ENCODE peak calls at places on chromosomes 6 and 20, in ten cellular contexts. Y is suprapubic skin, R is upper lobe of right lung, X is heart right ventricle, E is kidney, U is psoas muscle, F is GM12878, J is caudate nucleus, N is left ventricle myocardium inferior, G is heart left ventricle. O is an unnamed sample.

GRCh38 chr6:96851858-96852257 is 14.6 kb upstream of the GPR63 start:
- DNase-seq in Y (no peak), R (no peak), X (no peak), E (no peak), U (no peak), F (no peak), J (no peak), N (no peak), G (no peak), O (no peak)

GRCh38 chr20:3911956-3912355 is 22.8 kb downstream of the PANK2 start:
- DNase-seq in Y (no peak), R (no peak), X (no peak), E (no peak), U (no peak), F (no peak), J (peak), N (peak), G (no peak), O (no peak)

GRCh38 chr6:16292942-16293341 is 54.6 kb downstream of the GMPR start:
- DNase-seq in Y (no peak), R (no peak), X (no peak), E (no peak), U (no peak), F (no peak), J (no peak), N (no peak), G (no peak), O (no peak)

GRCh38 chr6:142242269-142242668 is 59.5 kb upstream of the ADGRG6 start:
- DNase-seq in Y (no peak), R (no peak), X (no peak), E (no peak), U (no peak), F (no peak), J (no peak), N (no peak), G (no peak), O (no peak)

GRCh38 chr6:71965404-71965803 is 79.1 kb downstream of the RIMS1 start:
- DNase-seq in Y (no peak), R (no peak), X (no peak), E (no peak), U (no peak), F (no peak), J (peak), N (no peak), G (no peak), O (no peak)

GRCh38 chr6:17289491-17290106 is 8.4 kb downstream of the RBM24 start:
- DNase-seq in Y (no peak), R (peak), X (peak), E (no peak), U (peak), F (no peak), J (no peak), N (peak), G (no peak), O (peak)

GRCh38 chr20:41638459-41638858 is 20.3 kb upstream of the CHD6 start:
- DNase-seq in Y (no peak), R (no peak), X (no peak), E (no peak), U (no peak), F (no peak), J (no peak), N (no peak), G (no peak), O (no peak)

GRCh38 chr20:20859510-20859909 is 147.1 kb upstream of the RALGAPA2 start:
- DNase-seq in Y (no peak), R (no peak), X (no peak), E (no peak), U (no peak), F (no peak), J (no peak), N (no peak), G (no peak), O (no peak)

GRCh38 chr6:110357696-110358535 is at the start of gene METTL24:
- DNase-seq in Y (no peak), R (no peak), X (peak), E (peak), U (no peak), F (no peak), J (no peak), N (no peak), G (no peak), O (no peak)

GRCh38 chr6:108685970-108686369 is 125.3 kb downstream of the FOXO3 start:
- DNase-seq in Y (no peak), R (no peak), X (no peak), E (no peak), U (no peak), F (no peak), J (no peak), N (no peak), G (no peak), O (no peak)

GRCh38 chr6:165847407-165848098 is 184.5 kb upstream of the PDE10A start:
- DNase-seq in Y (no peak), R (no peak), X (no peak), E (no peak), U (no peak), F (no peak), J (no peak), N (no peak), G (peak), O (no peak)

GRCh38 chr6:22095886-22096285 is 200.9 kb downstream of the PRL start:
- DNase-seq in Y (no peak), R (no peak), X (no peak), E (no peak), U (no peak), F (no peak), J (no peak), N (no peak), G (no peak), O (no peak)

GRCh38 chr6:150282806-150283205 is 86.0 kb upstream of the IYD start:
- DNase-seq in Y (no peak), R (no peak), X (no peak), E (no peak), U (no peak), F (no peak), J (no peak), N (no peak), G (no peak), O (no peak)

GRCh38 chr20:33065785-33066184 is 12.1 kb downstream of the BPIFB3 start:
- DNase-seq in Y (no peak), R (no peak), X (no peak), E (no peak), U (no peak), F (no peak), J (no peak), N (no peak), G (no peak), O (no peak)

GRCh38 chr20:62892348-62893304 is 31.0 kb upstream of the TCFL5 start:
- DNase-seq in Y (no peak), R (no peak), X (no peak), E (no peak), U (no peak), F (no peak), J (peak), N (peak), G (no peak), O (no peak)

DNA sequence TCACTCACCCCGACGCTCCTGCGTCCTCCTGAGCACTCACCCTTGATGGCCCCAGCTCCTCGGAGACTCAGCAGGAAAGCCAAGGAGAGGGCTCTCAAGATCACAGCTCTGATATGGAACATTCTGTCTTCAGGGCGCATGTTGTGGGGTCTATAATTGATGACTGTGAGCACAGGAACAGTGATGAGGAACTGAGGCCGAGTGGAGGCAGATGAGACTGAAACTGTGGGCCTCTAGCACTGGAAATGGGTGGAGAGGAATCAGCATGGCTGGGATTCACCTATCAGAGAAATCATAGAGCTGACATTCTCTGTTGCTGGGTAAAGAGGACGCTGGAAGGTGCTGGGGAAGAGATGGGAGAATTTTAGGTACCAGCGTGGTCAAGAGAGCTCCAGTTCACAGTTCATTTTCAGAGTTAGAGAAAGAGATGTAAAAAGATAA is at the start of gene HLA-DPA1:
- DNase-seq in Y (no peak), R (no peak), X (no peak), E (no peak), U (no peak), F (peak), J (no peak), N (no peak), G (no peak), O (no peak)
- H3K27ac ChIP-seq in Y (no peak), R (peak), X (peak), E (no peak), U (no peak), F (peak), J (no peak), N (peak), G (peak), O (no peak)

GRCh38 chr6:167831281-167831680 is 4.6 kb downstream of the AFDN start:
- DNase-seq in Y (no peak), R (no peak), X (no peak), E (no peak), U (no peak), F (no peak), J (no peak), N (no peak), G (no peak), O (no peak)

GRCh38 chr6:167836722-167837121 is 10.0 kb downstream of the AFDN start:
- DNase-seq in Y (no peak), R (no peak), X (no peak), E (no peak), U (no peak), F (no peak), J (no peak), N (no peak), G (no peak), O (no peak)

GRCh38 chr6:167832497-167833395 is 6.0 kb downstream of the AFDN start:
- DNase-seq in Y (no peak), R (no peak), X (no peak), E (no peak), U (no peak), F (peak), J (no peak), N (no peak), G (no peak), O (no peak)

GRCh38 chr6:167835260-167835659 is 8.5 kb downstream of the AFDN start:
- DNase-seq in Y (no peak), R (no peak), X (no peak), E (no peak), U (no peak), F (no peak), J (no peak), N (no peak), G (no peak), O (no peak)

DNA sequence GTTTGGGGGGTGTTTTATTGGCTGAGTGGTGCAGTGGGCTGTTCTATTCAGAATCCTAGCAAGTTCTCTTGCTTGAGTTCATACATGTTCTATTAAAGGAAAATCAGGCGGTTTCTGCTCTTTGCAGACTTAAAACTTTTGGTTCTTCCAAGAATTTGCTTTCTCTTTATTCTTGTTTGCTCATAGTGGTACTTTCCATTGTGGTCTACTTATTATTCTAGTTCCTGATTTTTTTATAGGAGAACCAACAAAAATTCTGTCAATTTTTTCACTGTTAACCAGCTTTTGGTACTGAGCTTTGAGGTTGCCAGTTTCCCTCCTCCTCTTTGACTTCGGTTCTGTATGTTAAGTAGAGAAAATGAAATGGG is 6.7 kb downstream of the AFDN start:
- DNase-seq in Y (no peak), R (no peak), X (no peak), E (no peak), U (no peak), F (no peak), J (no peak), N (no peak), G (no peak), O (no peak)
- H3K27ac ChIP-seq in Y (no peak), R (peak), X (no peak), E (peak), U (no peak), F (peak), J (no peak), N (no peak), G (no peak), O (no peak)

DNA sequence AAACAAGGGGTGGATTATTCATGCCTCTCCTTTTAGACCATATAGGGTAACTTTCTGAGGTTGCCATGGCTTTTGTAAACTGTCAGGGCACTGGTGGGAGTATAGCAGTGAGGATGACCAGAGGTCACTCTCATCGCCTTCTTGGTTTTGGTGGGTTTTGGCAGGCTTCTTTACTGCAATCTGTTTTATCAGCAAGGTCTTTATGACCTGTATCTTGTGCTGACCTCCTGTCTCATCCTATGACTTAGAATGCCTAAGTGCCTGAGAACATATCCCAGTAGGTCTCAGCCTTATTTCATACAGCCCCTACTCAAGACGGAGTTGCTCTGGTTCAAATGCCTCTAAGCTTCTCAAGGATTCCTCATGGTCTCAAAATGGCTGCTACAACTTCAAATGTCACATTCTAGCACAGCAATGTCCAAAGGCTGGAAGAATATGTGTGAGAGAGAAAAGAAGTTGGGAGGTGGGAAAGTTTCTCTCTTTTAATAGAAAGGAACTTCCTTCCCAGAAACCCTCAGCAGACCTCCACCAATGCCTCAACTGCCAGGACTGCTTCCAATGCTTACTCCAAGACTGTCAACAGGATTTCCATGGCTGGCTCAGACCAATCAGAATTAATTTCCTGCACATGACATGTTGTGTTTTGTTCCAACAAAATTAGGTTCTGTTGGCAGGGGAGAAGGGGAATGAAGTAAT is 46.6 kb upstream of the SLC9A8 start:
- DNase-seq in Y (no peak), R (no peak), X (no peak), E (no peak), U (no peak), F (no peak), J (no peak), N (no peak), G (no peak), O (no peak)
- H3K27ac ChIP-seq in Y (no peak), R (peak), X (peak), E (no peak), U (peak), F (no peak), J (no peak), N (peak), G (no peak), O (no peak)

GRCh38 chr6:123812621-123813020 is 9.0 kb downstream of the NKAIN2 start:
- DNase-seq in Y (no peak), R (no peak), X (no peak), E (no peak), U (no peak), F (no peak), J (no peak), N (no peak), G (no peak), O (no peak)
- H3K27ac ChIP-seq in Y (no peak), R (no peak), X (no peak), E (no peak), U (no peak), F (no peak), J (peak), N (no peak), G (no peak), O (no peak)

GRCh38 chr20:45848421-45848820 is 8.8 kb downstream of the ACOT8 start:
- DNase-seq in Y (no peak), R (no peak), X (no peak), E (peak), U (no peak), F (no peak), J (no peak), N (no peak), G (no peak), O (no peak)
- H3K27ac ChIP-seq in Y (no peak), R (no peak), X (no peak), E (no peak), U (no peak), F (no peak), J (no peak), N (no peak), G (no peak), O (no peak)

GRCh38 chr6:127842562-127842961 is 58.3 kb downstream of the THEMIS start:
- DNase-seq in Y (no peak), R (no peak), X (no peak), E (no peak), U (no peak), F (no peak), J (no peak), N (no peak), G (no peak), O (no peak)
- H3K27ac ChIP-seq in Y (no peak), R (no peak), X (no peak), E (no peak), U (no peak), F (no peak), J (no peak), N (no peak), G (no peak), O (no peak)

GRCh38 chr20:58131111-58131510 is 97.3 kb downstream of the ANKRD60 start:
- DNase-seq in Y (peak), R (no peak), X (no peak), E (no peak), U (no peak), F (no peak), J (no peak), N (no peak), G (no peak), O (peak)
- H3K27ac ChIP-seq in Y (peak), R (peak), X (no peak), E (no peak), U (no peak), F (no peak), J (no peak), N (peak), G (peak), O (peak)

DNA sequence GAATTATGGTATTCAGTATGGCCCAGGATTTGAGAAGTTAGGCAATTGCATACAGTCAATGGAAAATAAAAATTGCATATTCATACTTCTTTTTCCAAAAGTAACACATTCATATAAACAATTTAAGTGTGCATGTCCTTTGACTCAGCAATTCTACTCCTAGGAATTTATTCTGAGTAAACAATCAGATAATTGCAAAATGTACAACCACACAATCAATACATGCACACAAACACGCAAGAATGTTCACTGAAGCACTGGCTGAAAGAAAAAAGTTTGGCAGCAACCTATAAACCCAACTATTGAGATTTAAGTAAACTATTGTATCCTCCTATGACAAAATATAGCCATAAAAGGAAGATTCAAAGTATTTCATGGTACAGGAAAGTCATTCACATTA is 1.6 kb downstream of the CYP39A1 start:
- DNase-seq in Y (no peak), R (no peak), X (no peak), E (no peak), U (no peak), F (no peak), J (no peak), N (no peak), G (no peak), O (no peak)
- H3K27ac ChIP-seq in Y (no peak), R (no peak), X (no peak), E (no peak), U (no peak), F (no peak), J (no peak), N (no peak), G (no peak), O (no peak)

GRCh38 chr6:129710722-129711631 is 1.0 kb upstream of the ARHGAP18 start:
- DNase-seq in Y (no peak), R (no peak), X (no peak), E (no peak), U (no peak), F (no peak), J (no peak), N (no peak), G (no peak), O (no peak)
- H3K27ac ChIP-seq in Y (no peak), R (no peak), X (peak), E (no peak), U (peak), F (no peak), J (no peak), N (peak), G (peak), O (peak)

GRCh38 chr20:52923123-52923543 is 49.0 kb upstream of the TSHZ2 start:
- DNase-seq in Y (no peak), R (no peak), X (no peak), E (no peak), U (no peak), F (no peak), J (no peak), N (no peak), G (no peak), O (no peak)

GRCh38 chr20:52921300-52921699 is 50.9 kb upstream of the TSHZ2 start:
- DNase-seq in Y (no peak), R (no peak), X (no peak), E (no peak), U (no peak), F (no peak), J (no peak), N (no peak), G (no peak), O (no peak)

GRCh38 chr20:52924411-52925271 is 47.5 kb upstream of the TSHZ2 start:
- DNase-seq in Y (no peak), R (no peak), X (no peak), E (no peak), U (no peak), F (no peak), J (no peak), N (no peak), G (no peak), O (no peak)

DNA sequence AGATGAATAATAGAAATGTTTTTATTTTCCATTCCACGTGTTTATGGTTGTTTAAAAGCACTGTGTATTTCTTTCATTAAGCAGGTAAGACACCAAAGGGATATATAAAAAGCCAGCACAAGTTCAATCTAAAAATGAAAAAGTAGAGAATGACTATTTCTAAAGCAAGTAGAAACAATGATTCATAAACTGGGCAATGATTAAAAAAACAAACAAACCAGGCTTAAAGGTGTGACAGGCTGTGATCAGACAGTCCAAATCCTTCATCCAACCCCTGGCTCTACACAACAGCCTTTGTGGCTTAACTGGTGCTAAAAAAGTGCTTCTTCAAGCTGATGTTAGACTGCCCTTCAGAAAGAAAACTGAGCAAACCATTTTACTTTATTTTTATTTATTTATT is 45.7 kb upstream of the TSHZ2 start:
- DNase-seq in Y (no peak), R (no peak), X (no peak), E (no peak), U (no peak), F (no peak), J (no peak), N (no peak), G (no peak), O (no peak)
- H3K27ac ChIP-seq in Y (no peak), R (no peak), X (no peak), E (no peak), U (no peak), F (no peak), J (no peak), N (no peak), G (no peak), O (no peak)

O was measured in SJCRH30.